ENCODE peak calls at places on chromosomes 6 and 20, in nine cellular contexts. One of them, this sample, is unnamed.

GRCh38 chr6:52231411-52232127 is 12.7 kb downstream of the IL17F start:
- DNase-seq in activated naive CD8-positive, alpha-beta T cell treated with anti-CD3 and anti-CD28 coated beads, Interleukin-2, amount 50 U/mL, for 24 hours: peak
- DNase-seq in HCT116: no peak
- DNase-seq in tibial nerve: no peak
- DNase-seq in amniotic stem cell: no peak
- DNase-seq in AG20443: no peak
- DNase-seq in adrenal gland: no peak
- DNase-seq in nucleus accumbens: no peak
- DNase-seq in effector memory CD8-positive, alpha-beta T cell: peak
- DNase-seq in this sample: no peak

GRCh38 chr6:156533860-156534580 is 243.2 kb upstream of the ARID1B start:
- DNase-seq in activated naive CD8-positive, alpha-beta T cell treated with anti-CD3 and anti-CD28 coated beads, Interleukin-2, amount 50 U/mL, for 24 hours: no peak
- DNase-seq in HCT116: no peak
- DNase-seq in tibial nerve: no peak
- DNase-seq in amniotic stem cell: no peak
- DNase-seq in AG20443: no peak
- DNase-seq in adrenal gland: no peak
- DNase-seq in nucleus accumbens: no peak
- DNase-seq in effector memory CD8-positive, alpha-beta T cell: no peak
- DNase-seq in this sample: no peak

GRCh38 chr6:41626917-41627316 is 11.4 kb upstream of the MDFI start:
- DNase-seq in activated naive CD8-positive, alpha-beta T cell treated with anti-CD3 and anti-CD28 coated beads, Interleukin-2, amount 50 U/mL, for 24 hours: no peak
- DNase-seq in HCT116: no peak
- DNase-seq in tibial nerve: no peak
- DNase-seq in amniotic stem cell: no peak
- DNase-seq in AG20443: no peak
- DNase-seq in adrenal gland: no peak
- DNase-seq in nucleus accumbens: no peak
- DNase-seq in effector memory CD8-positive, alpha-beta T cell: no peak
- DNase-seq in this sample: no peak

GRCh38 chr6:11522819-11523218 is 14.7 kb upstream of the TMEM170B start:
- DNase-seq in activated naive CD8-positive, alpha-beta T cell treated with anti-CD3 and anti-CD28 coated beads, Interleukin-2, amount 50 U/mL, for 24 hours: no peak
- DNase-seq in HCT116: no peak
- DNase-seq in tibial nerve: no peak
- DNase-seq in amniotic stem cell: no peak
- DNase-seq in AG20443: peak
- DNase-seq in adrenal gland: no peak
- DNase-seq in nucleus accumbens: no peak
- DNase-seq in effector memory CD8-positive, alpha-beta T cell: no peak
- DNase-seq in this sample: peak

GRCh38 chr6:16374796-16375195 is 136.4 kb downstream of the GMPR start:
- DNase-seq in activated naive CD8-positive, alpha-beta T cell treated with anti-CD3 and anti-CD28 coated beads, Interleukin-2, amount 50 U/mL, for 24 hours: no peak
- DNase-seq in HCT116: no peak
- DNase-seq in tibial nerve: no peak
- DNase-seq in amniotic stem cell: no peak
- DNase-seq in AG20443: no peak
- DNase-seq in adrenal gland: no peak
- DNase-seq in nucleus accumbens: no peak
- DNase-seq in effector memory CD8-positive, alpha-beta T cell: no peak
- DNase-seq in this sample: no peak

GRCh38 chr6:86192123-86192522 is 549.4 kb upstream of the SYNCRIP start:
- DNase-seq in activated naive CD8-positive, alpha-beta T cell treated with anti-CD3 and anti-CD28 coated beads, Interleukin-2, amount 50 U/mL, for 24 hours: no peak
- DNase-seq in HCT116: peak
- DNase-seq in tibial nerve: no peak
- DNase-seq in amniotic stem cell: no peak
- DNase-seq in AG20443: no peak
- DNase-seq in adrenal gland: no peak
- DNase-seq in nucleus accumbens: no peak
- DNase-seq in effector memory CD8-positive, alpha-beta T cell: no peak
- DNase-seq in this sample: no peak

GRCh38 chr20:58229198-58229802 is 847 bp upstream of the ANKRD60 start:
- DNase-seq in activated naive CD8-positive, alpha-beta T cell treated with anti-CD3 and anti-CD28 coated beads, Interleukin-2, amount 50 U/mL, for 24 hours: no peak
- DNase-seq in HCT116: no peak
- DNase-seq in tibial nerve: no peak
- DNase-seq in amniotic stem cell: no peak
- DNase-seq in AG20443: no peak
- DNase-seq in adrenal gland: no peak
- DNase-seq in nucleus accumbens: no peak
- DNase-seq in effector memory CD8-positive, alpha-beta T cell: no peak
- DNase-seq in this sample: no peak

GRCh38 chr20:59580208-59580980 is 23.9 kb upstream of the PHACTR3 start:
- DNase-seq in activated naive CD8-positive, alpha-beta T cell treated with anti-CD3 and anti-CD28 coated beads, Interleukin-2, amount 50 U/mL, for 24 hours: no peak
- DNase-seq in HCT116: no peak
- DNase-seq in tibial nerve: no peak
- DNase-seq in amniotic stem cell: no peak
- DNase-seq in AG20443: peak
- DNase-seq in adrenal gland: no peak
- DNase-seq in nucleus accumbens: no peak
- DNase-seq in effector memory CD8-positive, alpha-beta T cell: no peak
- DNase-seq in this sample: no peak

GRCh38 chr6:1087112-1087843 is 224.6 kb upstream of the FOXQ1 start:
- DNase-seq in activated naive CD8-positive, alpha-beta T cell treated with anti-CD3 and anti-CD28 coated beads, Interleukin-2, amount 50 U/mL, for 24 hours: no peak
- DNase-seq in HCT116: no peak
- DNase-seq in tibial nerve: no peak
- DNase-seq in amniotic stem cell: no peak
- DNase-seq in AG20443: no peak
- DNase-seq in adrenal gland: no peak
- DNase-seq in nucleus accumbens: no peak
- DNase-seq in effector memory CD8-positive, alpha-beta T cell: no peak
- DNase-seq in this sample: no peak

GRCh38 chr6:13478525-13478962 is 8.9 kb downstream of the GFOD1 start:
- DNase-seq in activated naive CD8-positive, alpha-beta T cell treated with anti-CD3 and anti-CD28 coated beads, Interleukin-2, amount 50 U/mL, for 24 hours: no peak
- DNase-seq in HCT116: no peak
- DNase-seq in tibial nerve: no peak
- DNase-seq in amniotic stem cell: no peak
- DNase-seq in AG20443: no peak
- DNase-seq in adrenal gland: no peak
- DNase-seq in nucleus accumbens: no peak
- DNase-seq in effector memory CD8-positive, alpha-beta T cell: no peak
- DNase-seq in this sample: no peak

GRCh38 chr20:32988008-32988407 is 16.2 kb downstream of the SUN5 start:
- DNase-seq in activated naive CD8-positive, alpha-beta T cell treated with anti-CD3 and anti-CD28 coated beads, Interleukin-2, amount 50 U/mL, for 24 hours: no peak
- DNase-seq in HCT116: no peak
- DNase-seq in tibial nerve: no peak
- DNase-seq in amniotic stem cell: no peak
- DNase-seq in AG20443: no peak
- DNase-seq in adrenal gland: no peak
- DNase-seq in nucleus accumbens: no peak
- DNase-seq in effector memory CD8-positive, alpha-beta T cell: no peak
- DNase-seq in this sample: no peak

GRCh38 chr6:5850848-5851255 is 155.9 kb downstream of the NRN1 start:
- DNase-seq in activated naive CD8-positive, alpha-beta T cell treated with anti-CD3 and anti-CD28 coated beads, Interleukin-2, amount 50 U/mL, for 24 hours: no peak
- DNase-seq in HCT116: no peak
- DNase-seq in tibial nerve: no peak
- DNase-seq in amniotic stem cell: no peak
- DNase-seq in AG20443: no peak
- DNase-seq in adrenal gland: no peak
- DNase-seq in nucleus accumbens: no peak
- DNase-seq in effector memory CD8-positive, alpha-beta T cell: no peak
- DNase-seq in this sample: no peak

GRCh38 chr20:6053776-6054688 is at the start of gene LRRN4:
- DNase-seq in activated naive CD8-positive, alpha-beta T cell treated with anti-CD3 and anti-CD28 coated beads, Interleukin-2, amount 50 U/mL, for 24 hours: no peak
- DNase-seq in HCT116: peak
- DNase-seq in tibial nerve: no peak
- DNase-seq in amniotic stem cell: no peak
- DNase-seq in AG20443: no peak
- DNase-seq in adrenal gland: no peak
- DNase-seq in nucleus accumbens: no peak
- DNase-seq in effector memory CD8-positive, alpha-beta T cell: no peak
- DNase-seq in this sample: no peak

GRCh38 chr6:158631678-158632537 is 12.6 kb downstream of the DYNLT1 start:
- DNase-seq in activated naive CD8-positive, alpha-beta T cell treated with anti-CD3 and anti-CD28 coated beads, Interleukin-2, amount 50 U/mL, for 24 hours: no peak
- DNase-seq in HCT116: peak
- DNase-seq in tibial nerve: peak
- DNase-seq in amniotic stem cell: no peak
- DNase-seq in AG20443: peak
- DNase-seq in adrenal gland: peak
- DNase-seq in nucleus accumbens: no peak
- DNase-seq in effector memory CD8-positive, alpha-beta T cell: no peak
- DNase-seq in this sample: peak

GRCh38 chr20:64062596-64063388 is at the start of gene TCEA2:
- DNase-seq in activated naive CD8-positive, alpha-beta T cell treated with anti-CD3 and anti-CD28 coated beads, Interleukin-2, amount 50 U/mL, for 24 hours: peak
- DNase-seq in HCT116: peak
- DNase-seq in tibial nerve: peak
- DNase-seq in amniotic stem cell: peak
- DNase-seq in AG20443: peak
- DNase-seq in adrenal gland: peak
- DNase-seq in nucleus accumbens: peak
- DNase-seq in effector memory CD8-positive, alpha-beta T cell: peak
- DNase-seq in this sample: peak

GRCh38 chr6:40671338-40672050 is 84.3 kb upstream of the LRFN2 start:
- DNase-seq in activated naive CD8-positive, alpha-beta T cell treated with anti-CD3 and anti-CD28 coated beads, Interleukin-2, amount 50 U/mL, for 24 hours: no peak
- DNase-seq in HCT116: no peak
- DNase-seq in tibial nerve: no peak
- DNase-seq in amniotic stem cell: no peak
- DNase-seq in AG20443: no peak
- DNase-seq in adrenal gland: no peak
- DNase-seq in nucleus accumbens: no peak
- DNase-seq in effector memory CD8-positive, alpha-beta T cell: no peak
- DNase-seq in this sample: no peak

GRCh38 chr6:142803027-142803426 is 141.9 kb downstream of the HIVEP2 start:
- DNase-seq in activated naive CD8-positive, alpha-beta T cell treated with anti-CD3 and anti-CD28 coated beads, Interleukin-2, amount 50 U/mL, for 24 hours: no peak
- DNase-seq in HCT116: no peak
- DNase-seq in tibial nerve: no peak
- DNase-seq in amniotic stem cell: no peak
- DNase-seq in AG20443: no peak
- DNase-seq in adrenal gland: no peak
- DNase-seq in nucleus accumbens: no peak
- DNase-seq in effector memory CD8-positive, alpha-beta T cell: no peak
- DNase-seq in this sample: no peak

GRCh38 chr6:87870606-87871005 is 168.6 kb upstream of the AKIRIN2 start:
- DNase-seq in activated naive CD8-positive, alpha-beta T cell treated with anti-CD3 and anti-CD28 coated beads, Interleukin-2, amount 50 U/mL, for 24 hours: no peak
- DNase-seq in HCT116: no peak
- DNase-seq in tibial nerve: no peak
- DNase-seq in amniotic stem cell: no peak
- DNase-seq in AG20443: no peak
- DNase-seq in adrenal gland: no peak
- DNase-seq in nucleus accumbens: no peak
- DNase-seq in effector memory CD8-positive, alpha-beta T cell: no peak
- DNase-seq in this sample: no peak

GRCh38 chr20:4987130-4987529 is 14.2 kb downstream of the SLC23A2 start:
- DNase-seq in activated naive CD8-positive, alpha-beta T cell treated with anti-CD3 and anti-CD28 coated beads, Interleukin-2, amount 50 U/mL, for 24 hours: no peak
- DNase-seq in HCT116: no peak
- DNase-seq in tibial nerve: no peak
- DNase-seq in amniotic stem cell: no peak
- DNase-seq in AG20443: no peak
- DNase-seq in adrenal gland: no peak
- DNase-seq in nucleus accumbens: no peak
- DNase-seq in effector memory CD8-positive, alpha-beta T cell: no peak
- DNase-seq in this sample: no peak